ENCODE peak calls at places on chromosomes 2 and 18, in eight cellular contexts. One of them, this sample, is unnamed.

GRCh38 chr2:219457784-219458369 is 23.2 kb downstream of the SPEG start:
- DNase-seq in PC-9: peak; percentile 34
- DNase-seq in Peyer's patch: no peak
- DNase-seq in neural progenitor cell: peak; percentile 37
- DNase-seq in astrocyte: no peak
- DNase-seq in GM23338: peak; percentile 61
- DNase-seq in osteoblast: no peak
- DNase-seq in upper lobe of right lung: no peak
- DNase-seq in this sample: no peak

GRCh38 chr2:144914622-144915230 is 394.8 kb upstream of the ZEB2 start:
- DNase-seq in PC-9: no peak
- DNase-seq in Peyer's patch: no peak
- DNase-seq in neural progenitor cell: no peak
- DNase-seq in astrocyte: peak; percentile 33
- DNase-seq in GM23338: no peak
- DNase-seq in osteoblast: no peak
- DNase-seq in upper lobe of right lung: no peak
- DNase-seq in this sample: no peak

GRCh38 chr18:73235491-73235890 is 367.7 kb upstream of the NETO1 start:
- DNase-seq in PC-9: peak; percentile 3
- DNase-seq in Peyer's patch: no peak
- DNase-seq in neural progenitor cell: no peak
- DNase-seq in astrocyte: peak; percentile 97
- DNase-seq in GM23338: no peak
- DNase-seq in osteoblast: peak; percentile 48
- DNase-seq in upper lobe of right lung: no peak
- DNase-seq in this sample: no peak

GRCh38 chr2:102439065-102439695 is 16.2 kb downstream of the IL18RAP start:
- DNase-seq in PC-9: no peak
- DNase-seq in Peyer's patch: no peak
- DNase-seq in neural progenitor cell: no peak
- DNase-seq in astrocyte: peak; percentile 73
- DNase-seq in GM23338: no peak
- DNase-seq in osteoblast: no peak
- DNase-seq in upper lobe of right lung: no peak
- DNase-seq in this sample: no peak

GRCh38 chr2:3079959-3080948 is 297.4 kb downstream of the EIPR1 start:
- DNase-seq in PC-9: no peak
- DNase-seq in Peyer's patch: no peak
- DNase-seq in neural progenitor cell: no peak
- DNase-seq in astrocyte: no peak
- DNase-seq in GM23338: no peak
- DNase-seq in osteoblast: no peak
- DNase-seq in upper lobe of right lung: no peak
- DNase-seq in this sample: no peak

GRCh38 chr2:231357931-231358330 is 37.6 kb upstream of the B3GNT7 start:
- DNase-seq in PC-9: no peak
- DNase-seq in Peyer's patch: no peak
- DNase-seq in neural progenitor cell: no peak
- DNase-seq in astrocyte: no peak
- DNase-seq in GM23338: no peak
- DNase-seq in osteoblast: no peak
- DNase-seq in upper lobe of right lung: no peak
- DNase-seq in this sample: peak; percentile 58

GRCh38 chr2:197358927-197359326 is 48.3 kb upstream of the ANKRD44 start:
- DNase-seq in PC-9: no peak
- DNase-seq in Peyer's patch: no peak
- DNase-seq in neural progenitor cell: no peak
- DNase-seq in astrocyte: peak; percentile 26
- DNase-seq in GM23338: no peak
- DNase-seq in osteoblast: no peak
- DNase-seq in upper lobe of right lung: no peak
- DNase-seq in this sample: no peak

GRCh38 chr2:164599954-164600589 is 21.2 kb downstream of the GRB14 start:
- DNase-seq in PC-9: peak; percentile 10
- DNase-seq in Peyer's patch: no peak
- DNase-seq in neural progenitor cell: peak; percentile 84
- DNase-seq in astrocyte: peak; percentile 55
- DNase-seq in GM23338: peak; percentile 91
- DNase-seq in osteoblast: peak; percentile 41
- DNase-seq in upper lobe of right lung: no peak
- DNase-seq in this sample: no peak

GRCh38 chr2:238061310-238062202 is 755 bp downstream of the SCLY start:
- DNase-seq in PC-9: peak; percentile 51
- DNase-seq in Peyer's patch: peak; percentile 24
- DNase-seq in neural progenitor cell: peak; percentile 62
- DNase-seq in astrocyte: peak; percentile 20
- DNase-seq in GM23338: peak; percentile 82
- DNase-seq in osteoblast: peak; percentile 88
- DNase-seq in upper lobe of right lung: no peak
- DNase-seq in this sample: no peak

GRCh38 chr2:24409700-24410556 is 49.6 kb upstream of the ITSN2 start:
- DNase-seq in PC-9: peak; percentile 38
- DNase-seq in Peyer's patch: no peak
- DNase-seq in neural progenitor cell: peak; percentile 81
- DNase-seq in astrocyte: peak; percentile 42
- DNase-seq in GM23338: peak; percentile 87
- DNase-seq in osteoblast: peak; percentile 92
- DNase-seq in upper lobe of right lung: no peak
- DNase-seq in this sample: no peak

GRCh38 chr2:161992526-161992925 is 81.5 kb downstream of the DPP4 start:
- DNase-seq in PC-9: no peak
- DNase-seq in Peyer's patch: peak; percentile 16
- DNase-seq in neural progenitor cell: no peak
- DNase-seq in astrocyte: peak; percentile 12
- DNase-seq in GM23338: no peak
- DNase-seq in osteoblast: no peak
- DNase-seq in upper lobe of right lung: no peak
- DNase-seq in this sample: no peak

GRCh38 chr2:71609958-71610357 is 156.6 kb downstream of the DYSF start:
- DNase-seq in PC-9: no peak
- DNase-seq in Peyer's patch: no peak
- DNase-seq in neural progenitor cell: no peak
- DNase-seq in astrocyte: peak; percentile 38
- DNase-seq in GM23338: no peak
- DNase-seq in osteoblast: peak; percentile 90
- DNase-seq in upper lobe of right lung: no peak
- DNase-seq in this sample: no peak
- TF ChIP-seq CTCF in PC-9: peak; percentile 63
- TF ChIP-seq CTCF in Peyer's patch: no peak
- TF ChIP-seq CTCF in neural progenitor cell: no peak
- TF ChIP-seq CTCF in astrocyte: peak; percentile 22
- TF ChIP-seq CTCF in GM23338: no peak
- TF ChIP-seq CTCF in osteoblast: peak; percentile 34
- TF ChIP-seq CTCF in upper lobe of right lung: peak; percentile 42
- TF ChIP-seq CTCF in this sample: no peak

GRCh38 chr2:19787134-19787533 is 114.6 kb downstream of the TTC32 start:
- DNase-seq in PC-9: no peak
- DNase-seq in Peyer's patch: no peak
- DNase-seq in neural progenitor cell: no peak
- DNase-seq in astrocyte: no peak
- DNase-seq in GM23338: peak; percentile 19
- DNase-seq in osteoblast: no peak
- DNase-seq in upper lobe of right lung: no peak
- DNase-seq in this sample: peak; percentile 69

GRCh38 chr2:19784456-19784855 is 117.3 kb downstream of the TTC32 start:
- DNase-seq in PC-9: no peak
- DNase-seq in Peyer's patch: no peak
- DNase-seq in neural progenitor cell: no peak
- DNase-seq in astrocyte: no peak
- DNase-seq in GM23338: no peak
- DNase-seq in osteoblast: no peak
- DNase-seq in upper lobe of right lung: no peak
- DNase-seq in this sample: peak; percentile 61

GRCh38 chr2:19785432-19785831 is 116.4 kb downstream of the TTC32 start:
- DNase-seq in PC-9: peak; percentile 25
- DNase-seq in Peyer's patch: no peak
- DNase-seq in neural progenitor cell: no peak
- DNase-seq in astrocyte: peak; percentile 54
- DNase-seq in GM23338: no peak
- DNase-seq in osteoblast: no peak
- DNase-seq in upper lobe of right lung: no peak
- DNase-seq in this sample: peak; percentile 28

GRCh38 chr2:19785867-19786266 is 115.9 kb downstream of the TTC32 start:
- DNase-seq in PC-9: peak; percentile 15
- DNase-seq in Peyer's patch: no peak
- DNase-seq in neural progenitor cell: no peak
- DNase-seq in astrocyte: no peak
- DNase-seq in GM23338: no peak
- DNase-seq in osteoblast: no peak
- DNase-seq in upper lobe of right lung: no peak
- DNase-seq in this sample: peak; percentile 52

DNA sequence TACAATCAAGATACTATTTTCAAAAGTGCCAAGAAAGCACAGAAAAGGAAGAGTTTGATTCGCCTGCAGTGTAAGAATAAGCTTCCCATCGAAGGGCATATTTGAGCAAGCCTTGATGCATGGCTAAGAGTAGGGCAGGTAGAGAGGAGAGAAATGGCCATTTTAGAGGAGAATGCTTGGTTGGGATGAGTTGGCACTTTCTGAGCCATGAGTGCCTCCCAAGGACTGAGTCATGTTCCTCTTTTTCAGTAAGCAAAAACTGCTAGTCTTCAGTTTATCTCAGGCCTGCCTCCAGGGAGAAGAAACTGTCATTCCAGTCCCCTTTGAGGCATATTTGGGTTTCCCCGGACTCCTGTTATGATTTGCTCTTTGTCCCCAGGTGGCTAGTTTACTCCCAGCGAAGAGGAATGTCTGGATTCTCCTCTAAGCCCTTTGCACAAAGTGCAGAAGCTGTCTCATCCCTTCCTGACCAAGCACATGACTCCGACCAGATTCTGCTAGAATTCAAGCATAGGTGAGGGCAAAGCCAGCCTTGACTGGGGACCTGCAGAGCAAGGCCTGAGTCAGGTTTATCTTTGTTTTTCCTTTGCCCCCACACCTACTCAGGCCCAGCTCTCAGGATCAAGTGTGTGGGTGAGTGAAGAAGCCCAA is 115.2 kb downstream of the TTC32 start:
- DNase-seq in PC-9: peak; percentile 65
- DNase-seq in Peyer's patch: no peak
- DNase-seq in neural progenitor cell: no peak
- DNase-seq in astrocyte: peak; percentile 67
- DNase-seq in GM23338: no peak
- DNase-seq in osteoblast: no peak
- DNase-seq in upper lobe of right lung: no peak
- DNase-seq in this sample: peak; percentile 62
- H3K27ac ChIP-seq in PC-9: peak overlapping the region; percentile 100
- H3K27ac ChIP-seq in Peyer's patch: no peak overlapping the region
- H3K27ac ChIP-seq in neural progenitor cell: no peak overlapping the region
- H3K27ac ChIP-seq in astrocyte: no peak overlapping the region
- H3K27ac ChIP-seq in GM23338: no peak overlapping the region
- H3K27ac ChIP-seq in osteoblast: peak overlapping the region; percentile 71
- H3K27ac ChIP-seq in upper lobe of right lung: no peak overlapping the region
- H3K27ac ChIP-seq in this sample: no peak overlapping the region

GRCh38 chr18:12238861-12239260 is 15.3 kb upstream of the CIDEA start:
- DNase-seq in PC-9: no peak
- DNase-seq in Peyer's patch: no peak
- DNase-seq in neural progenitor cell: no peak
- DNase-seq in astrocyte: peak; percentile 38
- DNase-seq in GM23338: no peak
- DNase-seq in osteoblast: peak; percentile 92
- DNase-seq in upper lobe of right lung: no peak
- DNase-seq in this sample: no peak

GRCh38 chr18:12234451-12235190 is 19.5 kb upstream of the CIDEA start:
- DNase-seq in PC-9: no peak
- DNase-seq in Peyer's patch: no peak
- DNase-seq in neural progenitor cell: no peak
- DNase-seq in astrocyte: no peak
- DNase-seq in GM23338: no peak
- DNase-seq in osteoblast: peak; percentile 26
- DNase-seq in upper lobe of right lung: no peak
- DNase-seq in this sample: no peak

GRCh38 chr18:12239426-12239825 is 14.7 kb upstream of the CIDEA start:
- DNase-seq in PC-9: no peak
- DNase-seq in Peyer's patch: no peak
- DNase-seq in neural progenitor cell: no peak
- DNase-seq in astrocyte: peak; percentile 30
- DNase-seq in GM23338: no peak
- DNase-seq in osteoblast: peak; percentile 75
- DNase-seq in upper lobe of right lung: no peak
- DNase-seq in this sample: no peak

GRCh38 chr18:12236141-12236540 is 18.0 kb upstream of the CIDEA start:
- DNase-seq in PC-9: no peak
- DNase-seq in Peyer's patch: no peak
- DNase-seq in neural progenitor cell: no peak
- DNase-seq in astrocyte: no peak
- DNase-seq in GM23338: no peak
- DNase-seq in osteoblast: no peak
- DNase-seq in upper lobe of right lung: no peak
- DNase-seq in this sample: no peak

GRCh38 chr18:12236934-12237832 is 17.0 kb upstream of the CIDEA start:
- DNase-seq in PC-9: peak; percentile 65
- DNase-seq in Peyer's patch: peak; percentile 46
- DNase-seq in neural progenitor cell: peak; percentile 83
- DNase-seq in astrocyte: peak; percentile 16
- DNase-seq in GM23338: peak; percentile 84
- DNase-seq in osteoblast: peak; percentile 96
- DNase-seq in upper lobe of right lung: peak; percentile 89
- DNase-seq in this sample: no peak
- H3K4me3 ChIP-seq in PC-9: no peak overlapping the region
- H3K4me3 ChIP-seq in Peyer's patch: no peak overlapping the region
- H3K4me3 ChIP-seq in neural progenitor cell: no peak overlapping the region
- H3K4me3 ChIP-seq in astrocyte: no peak overlapping the region
- H3K4me3 ChIP-seq in GM23338: peak overlapping the region; percentile 18
- H3K4me3 ChIP-seq in osteoblast: peak overlapping the region; percentile 45
- H3K4me3 ChIP-seq in upper lobe of right lung: no peak overlapping the region
- H3K4me3 ChIP-seq in this sample: no peak overlapping the region

GRCh38 chr2:121297217-121297830 is 12.3 kb upstream of the TFCP2L1 start:
- DNase-seq in PC-9: peak; percentile 42
- DNase-seq in Peyer's patch: no peak
- DNase-seq in neural progenitor cell: peak; percentile 72
- DNase-seq in astrocyte: peak; percentile 2
- DNase-seq in GM23338: peak; percentile 78
- DNase-seq in osteoblast: peak; percentile 93
- DNase-seq in upper lobe of right lung: no peak
- DNase-seq in this sample: peak; percentile 31
- TF ChIP-seq CTCF in PC-9: peak; percentile 80
- TF ChIP-seq CTCF in Peyer's patch: no peak
- TF ChIP-seq CTCF in neural progenitor cell: peak; percentile 77
- TF ChIP-seq CTCF in astrocyte: peak; percentile 71
- TF ChIP-seq CTCF in GM23338: peak; percentile 69
- TF ChIP-seq CTCF in osteoblast: peak; percentile 77
- TF ChIP-seq CTCF in upper lobe of right lung: peak; percentile 63
- TF ChIP-seq CTCF in this sample: peak; percentile 36

GRCh38 chr2:8500124-8501054 is 181.5 kb upstream of the ID2 start:
- DNase-seq in PC-9: no peak
- DNase-seq in Peyer's patch: no peak
- DNase-seq in neural progenitor cell: no peak
- DNase-seq in astrocyte: no peak
- DNase-seq in GM23338: no peak
- DNase-seq in osteoblast: no peak
- DNase-seq in upper lobe of right lung: peak; percentile 60
- DNase-seq in this sample: no peak
- H3K27ac ChIP-seq in PC-9: no peak overlapping the region
- H3K27ac ChIP-seq in Peyer's patch: no peak overlapping the region
- H3K27ac ChIP-seq in neural progenitor cell: no peak overlapping the region
- H3K27ac ChIP-seq in astrocyte: no peak overlapping the region
- H3K27ac ChIP-seq in GM23338: no peak overlapping the region
- H3K27ac ChIP-seq in osteoblast: no peak overlapping the region
- H3K27ac ChIP-seq in upper lobe of right lung: no peak overlapping the region
- H3K27ac ChIP-seq in this sample: no peak overlapping the region

GRCh38 chr2:212099658-212100057 is 438.9 kb downstream of the ERBB4 start:
- DNase-seq in PC-9: no peak
- DNase-seq in Peyer's patch: no peak
- DNase-seq in neural progenitor cell: no peak
- DNase-seq in astrocyte: no peak
- DNase-seq in GM23338: no peak
- DNase-seq in osteoblast: no peak
- DNase-seq in upper lobe of right lung: no peak
- DNase-seq in this sample: no peak
- H3K4me3 ChIP-seq in PC-9: no peak overlapping the region
- H3K4me3 ChIP-seq in Peyer's patch: no peak overlapping the region
- H3K4me3 ChIP-seq in neural progenitor cell: no peak overlapping the region
- H3K4me3 ChIP-seq in astrocyte: no peak overlapping the region
- H3K4me3 ChIP-seq in GM23338: no peak overlapping the region
- H3K4me3 ChIP-seq in osteoblast: no peak overlapping the region
- H3K4me3 ChIP-seq in upper lobe of right lung: no peak overlapping the region
- H3K4me3 ChIP-seq in this sample: no peak overlapping the region

This sample was measured in coronary artery.